ENCODE peak calls at places on chromosomes 12 and 14, in four cellular contexts. S is HepG2, D is GM12878, P is K562. X is an unnamed sample.
A peak's percentile ranks its signal among the peaks of the same experiment; 100 is the strongest.

GRCh38 chr12:22100952-22101748 is 55.1 kb downstream of the CMAS start:
- DNase-seq in P (peak; percentile 40), D (peak; percentile 13), S (peak; percentile 40), X (no peak)

GRCh38 chr14:73237219-73237785 is at the start of gene PAPLN:
- DNase-seq in S (no peak), D (no peak), P (no peak), X (peak; percentile 73)

GRCh38 chr12:88691811-88692210 is 111.5 kb upstream of the KITLG start:
- DNase-seq in S (no peak), P (no peak), D (no peak), X (no peak)

GRCh38 chr12:129771238-129771637 is 132.6 kb downstream of the TMEM132D start:
- DNase-seq in S (no peak), P (no peak), D (no peak), X (no peak)

GRCh38 chr12:28130625-28131598 is 59.3 kb upstream of the CCDC91 start:
- DNase-seq in P (peak; percentile 96), D (no peak), S (peak; percentile 9), X (no peak)

GRCh38 chr12:15453613-15454012 is 131.3 kb downstream of the PTPRO start:
- DNase-seq in P (no peak), D (peak; percentile 5), S (no peak), X (no peak)

GRCh38 chr12:51954465-51955361 is 3.2 kb downstream of the ACVR1B start:
- DNase-seq in S (peak; percentile 55), P (peak; percentile 59), D (no peak), X (no peak)

GRCh38 chr12:19194963-19195362 is 65.4 kb downstream of the PLEKHA5 start:
- DNase-seq in S (no peak), D (no peak), P (no peak), X (no peak)

GRCh38 chr12:83818888-83819287 is 1093.7 kb downstream of the SLC6A15 start:
- DNase-seq in D (no peak), P (no peak), S (no peak), X (no peak)

GRCh38 chr14:71626281-71626835 is 305.9 kb upstream of the RGS6 start:
- DNase-seq in P (no peak), S (no peak), D (no peak), X (peak; percentile 50)

GRCh38 chr12:21675096-21675495 is 17.5 kb upstream of the LDHB start:
- DNase-seq in S (no peak), D (no peak), P (no peak), X (no peak)

GRCh38 chr14:86938356-86938755 is 1054.6 kb downstream of the GALC start:
- DNase-seq in S (no peak), P (no peak), D (no peak), X (no peak)
- TF ChIP-seq MXI1 in S (no peak), P (no peak), D (no peak), X (no peak)

GRCh38 chr12:70983692-70984091 is 63.2 kb upstream of the PTPRR start:
- DNase-seq in S (no peak), D (no peak), P (no peak), X (no peak)
- TF ChIP-seq FOXM1 in S (no peak), D (no peak), P (no peak), X (no peak)

GRCh38 chr14:60971271-60971670 is 9.6 kb downstream of the TRMT5 start:
- DNase-seq in S (no peak), D (no peak), P (no peak), X (no peak)
- TF ChIP-seq MAX in S (no peak), D (no peak), P (no peak), X (no peak)

DNA sequence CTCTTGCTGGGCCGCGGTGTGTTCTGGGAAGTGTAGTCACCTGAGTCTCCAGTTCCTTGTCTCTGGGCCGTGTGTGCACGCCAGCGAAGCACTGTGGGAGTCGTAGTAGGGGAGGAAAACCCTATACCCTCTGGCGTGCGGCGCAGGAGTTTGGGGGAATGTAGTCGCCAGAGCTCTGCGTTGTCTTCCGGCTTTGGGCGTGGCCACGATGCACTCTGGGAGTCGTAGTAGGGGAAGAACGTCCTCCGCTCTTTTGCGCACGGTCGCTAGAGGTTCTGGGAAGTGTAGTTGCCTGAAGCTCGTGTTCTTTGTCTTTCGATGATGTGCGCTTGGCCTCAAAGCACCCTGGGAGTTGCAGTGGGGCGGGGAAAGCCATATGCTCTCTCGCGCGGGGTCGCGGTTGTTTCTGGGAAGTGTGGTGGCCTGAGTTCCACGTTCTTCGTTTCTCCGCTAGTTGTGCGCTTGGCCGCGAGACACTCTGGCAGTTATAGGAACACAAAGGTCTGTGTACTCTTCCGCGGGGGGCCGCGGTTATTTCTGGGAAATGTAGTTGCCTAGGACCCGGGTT is 588 bp upstream of the ZNF140 start:
- DNase-seq in D (peak; percentile 96), P (peak; percentile 96), S (peak; percentile 98), X (peak; percentile 80)
- TF ChIP-seq MXI1 in D (peak; percentile 62), P (no peak), S (peak; percentile 78), X (no peak)

GRCh38 chr12:3164454-3165310 is 87.5 kb downstream of the TSPAN9 start:
- DNase-seq in P (no peak), S (peak; percentile 94), D (no peak), X (no peak)
- TF ChIP-seq FOXM1 in P (no peak), S (no peak), D (no peak), X (no peak)

DNA sequence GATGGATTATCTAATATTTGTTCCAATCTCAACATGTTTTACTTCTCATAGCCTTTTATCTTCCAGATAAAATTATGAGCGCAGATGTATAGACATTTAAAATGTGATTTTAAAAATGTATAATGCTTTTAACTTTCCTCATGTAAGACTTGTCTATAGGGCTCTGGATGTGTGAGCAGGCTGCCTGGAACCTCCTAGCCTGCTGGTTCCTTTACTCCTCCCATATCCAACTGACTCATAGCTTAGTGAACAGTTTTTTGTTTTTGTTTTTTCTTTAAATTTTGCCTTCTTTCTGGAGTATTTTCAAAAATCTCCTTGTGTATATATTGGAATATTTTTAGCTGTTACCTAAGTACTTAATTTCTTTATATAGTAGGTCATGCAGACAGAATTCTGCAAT is 115.4 kb downstream of the PDE3A start:
- DNase-seq in S (no peak), D (no peak), P (no peak), X (no peak)
- TF ChIP-seq MAX in S (no peak), D (no peak), P (no peak), X (no peak)

DNA sequence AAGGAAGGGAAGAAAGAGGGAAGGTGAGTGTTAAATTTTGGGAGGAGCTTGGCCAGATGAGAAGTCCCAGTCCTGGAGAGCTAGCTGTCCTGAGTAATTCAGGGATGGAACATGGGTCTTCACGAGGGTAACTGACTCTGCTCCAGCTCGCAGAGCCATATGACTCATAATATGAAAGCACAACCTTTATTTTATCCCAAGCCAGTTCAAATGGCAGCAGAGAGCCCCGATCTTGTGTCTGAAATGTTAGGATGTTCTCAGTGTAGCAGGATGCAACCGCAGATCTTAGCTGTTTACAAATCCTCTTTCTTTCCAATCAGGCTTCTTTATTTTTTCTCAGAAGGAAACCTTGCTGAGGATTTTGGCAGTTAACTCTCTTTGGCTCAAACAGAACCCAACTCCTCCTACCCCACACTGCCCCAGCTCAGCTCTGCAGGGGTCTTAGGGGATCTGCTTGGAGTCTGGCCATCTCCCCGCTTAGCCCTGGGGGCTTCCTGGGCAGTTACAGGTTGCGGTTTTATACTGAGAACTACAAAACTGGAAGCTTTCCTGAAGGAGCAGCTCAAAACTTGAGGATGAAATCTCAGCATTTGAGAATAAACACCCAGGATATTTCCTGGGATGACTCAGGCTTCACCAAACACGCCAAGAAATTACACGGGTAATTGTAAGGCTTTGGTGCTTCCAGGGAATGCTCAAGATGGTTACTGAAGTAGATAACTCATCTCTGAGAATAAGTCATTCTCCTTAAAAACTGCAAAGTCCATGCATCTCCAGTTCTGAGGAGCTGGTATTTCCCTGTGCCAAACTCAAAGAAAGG is 92.5 kb downstream of the VCPKMT start:
- DNase-seq in D (no peak), S (no peak), P (no peak), X (no peak)
- TF ChIP-seq MXI1 in D (no peak), S (no peak), P (no peak), X (no peak)

X was measured in SK-N-SH.